ENCODE peak calls at places on chromosomes 7 and 10, in six cellular contexts. Z, N, P, G, T and B are unnamed samples.

GRCh38 chr10:55370021-55370420 is 569.0 kb upstream of the PCDH15 start:
- DNase-seq in Z (no peak), N (peak; percentile 36), P (no peak), G (no peak), T (no peak), B (no peak)

GRCh38 chr10:122053314-122053713 is 64.4 kb downstream of the TACC2 start:
- DNase-seq in Z (peak; percentile 26), N (no peak), P (no peak), G (no peak), T (no peak), B (no peak)

GRCh38 chr10:3080608-3081007 is 13.3 kb downstream of the PFKP start:
- DNase-seq in Z (no peak), N (no peak), P (no peak), G (no peak), T (no peak), B (no peak)

GRCh38 chr10:132121511-132121830 is 55.7 kb downstream of the JAKMIP3 start:
- DNase-seq in Z (no peak), N (no peak), P (no peak), G (peak; percentile 65), T (no peak), B (no peak)

GRCh38 chr10:47348138-47348651 is at the start of gene RBP3:
- DNase-seq in Z (no peak), N (no peak), P (no peak), G (peak; percentile 45), T (no peak), B (no peak)

GRCh38 chr7:45033261-45033930 is 33.4 kb downstream of the CCM2 start:
- DNase-seq in Z (no peak), N (peak; percentile 67), P (no peak), G (no peak), T (peak; percentile 59), B (no peak)

GRCh38 chr7:132124575-132124974 is 451.7 kb downstream of the PLXNA4 start:
- DNase-seq in Z (no peak), N (no peak), P (no peak), G (no peak), T (no peak), B (no peak)

GRCh38 chr10:113788604-113789083 is 37.2 kb downstream of the PLEKHS1 start:
- DNase-seq in Z (no peak), N (peak; percentile 99), P (no peak), G (no peak), T (no peak), B (peak; percentile 69)

GRCh38 chr10:116382290-116382689 is 45.4 kb upstream of the PNLIPRP3 start:
- DNase-seq in Z (no peak), N (no peak), P (no peak), G (no peak), T (peak; percentile 4), B (no peak)

GRCh38 chr7:112792431-112792830 is 2.2 kb upstream of the TMEM168 start:
- DNase-seq in Z (no peak), N (no peak), P (no peak), G (no peak), T (no peak), B (no peak)

GRCh38 chr7:102079140-102080002 is 207.3 kb upstream of the SH2B2 start:
- DNase-seq in Z (peak; percentile 28), N (no peak), P (no peak), G (no peak), T (no peak), B (no peak)

GRCh38 chr7:123494193-123494796 is 40.1 kb downstream of the IQUB start:
- DNase-seq in Z (no peak), N (peak; percentile 40), P (peak; percentile 13), G (no peak), T (peak; percentile 18), B (no peak)

GRCh38 chr10:124827474-124827873 is 25.9 kb downstream of the ABRAXAS2 start:
- DNase-seq in Z (no peak), N (peak; percentile 44), P (no peak), G (no peak), T (peak; percentile 37), B (no peak)

GRCh38 chr10:49650724-49651034 is 28.8 kb upstream of the C10orf53 start:
- DNase-seq in Z (no peak), N (no peak), P (no peak), G (peak; percentile 46), T (no peak), B (peak; percentile 31)

GRCh38 chr10:3295501-3296005 is 123.0 kb upstream of the PITRM1 start:
- DNase-seq in Z (no peak), N (no peak), P (no peak), G (no peak), T (no peak), B (no peak)

GRCh38 chr10:25522946-25523608 is 348.3 kb downstream of the GPR158 start:
- DNase-seq in Z (no peak), N (no peak), P (no peak), G (no peak), T (no peak), B (peak; percentile 6)

GRCh38 chr7:30179016-30179436 is 44.2 kb downstream of the MTURN start:
- DNase-seq in Z (no peak), N (no peak), P (no peak), G (no peak), T (no peak), B (no peak)

GRCh38 chr10:107037192-107038122 is 127.0 kb downstream of the SORCS1 start:
- DNase-seq in Z (no peak), N (no peak), P (no peak), G (no peak), T (no peak), B (no peak)

GRCh38 chr10:110530131-110530831 is 32.6 kb downstream of the DUSP5 start:
- DNase-seq in Z (peak; percentile 87), N (peak; percentile 73), P (no peak), G (peak; percentile 86), T (no peak), B (peak; percentile 59)

GRCh38 chr10:106618611-106619010 is 545.9 kb downstream of the SORCS1 start:
- DNase-seq in Z (no peak), N (no peak), P (no peak), G (no peak), T (no peak), B (no peak)

DNA sequence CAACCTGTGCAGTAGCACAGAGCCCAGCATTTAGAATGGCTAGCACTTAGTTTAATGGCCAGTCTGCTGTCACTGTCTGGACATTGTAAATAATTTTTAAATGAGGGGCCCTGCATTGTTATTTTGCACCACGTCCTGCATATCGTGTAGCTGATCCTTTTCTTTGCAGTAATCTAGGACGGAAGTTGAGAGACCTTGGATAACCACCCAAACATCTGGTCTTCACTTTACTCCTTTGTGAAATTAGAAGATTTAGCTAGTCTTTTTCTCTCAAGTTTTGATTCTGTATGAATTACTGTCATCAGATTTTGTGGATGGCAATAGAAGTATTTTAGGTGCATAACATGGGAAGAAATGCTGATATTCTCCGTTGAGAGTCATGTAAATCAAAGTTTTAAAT is 1.9 kb downstream of the MIOS start:
- DNase-seq in Z (no peak), N (no peak), P (no peak), G (no peak), T (no peak), B (no peak)
- H3K4me3 ChIP-seq in Z (peak overlapping the region; percentile 74), N (peak overlapping the region; percentile 73), P (no peak overlapping the region), G (no peak overlapping the region), T (no peak overlapping the region), B (no peak overlapping the region)

DNA sequence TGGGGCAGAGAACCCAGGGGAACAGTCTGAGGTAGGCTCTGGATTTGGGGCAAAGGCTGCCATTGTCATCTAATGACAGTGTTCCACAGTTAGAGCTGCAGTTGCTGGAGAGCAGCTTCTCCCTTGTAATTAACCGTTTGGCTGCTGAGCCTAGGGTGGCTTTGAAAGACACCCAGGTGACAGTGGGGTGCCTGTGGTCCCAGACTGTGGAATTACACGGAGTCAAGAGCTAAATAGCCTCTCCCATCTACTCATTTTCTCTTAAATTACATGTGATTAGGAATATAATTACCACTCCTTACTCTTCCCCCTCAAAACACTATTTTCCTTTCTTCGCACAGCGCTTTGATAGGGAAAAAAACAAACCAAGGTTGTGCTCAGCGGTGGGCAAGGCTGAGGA is 44.0 kb downstream of the BAMBI start:
- DNase-seq in Z (no peak), N (no peak), P (no peak), G (no peak), T (no peak), B (no peak)
- H3K4me3 ChIP-seq in Z (no peak overlapping the region), N (no peak overlapping the region), P (no peak overlapping the region), G (no peak overlapping the region), T (no peak overlapping the region), B (no peak overlapping the region)

GRCh38 chr7:105277341-105277740 is 111.4 kb downstream of the SRPK2 start:
- DNase-seq in Z (no peak), N (peak; percentile 92), P (no peak), G (no peak), T (no peak), B (no peak)

GRCh38 chr7:105278973-105279687 is 109.6 kb downstream of the SRPK2 start:
- DNase-seq in Z (no peak), N (no peak), P (no peak), G (no peak), T (no peak), B (no peak)

GRCh38 chr7:105281966-105282365 is 106.8 kb downstream of the SRPK2 start:
- DNase-seq in Z (no peak), N (no peak), P (no peak), G (no peak), T (no peak), B (no peak)

GRCh38 chr7:105278565-105278964 is 110.2 kb downstream of the SRPK2 start:
- DNase-seq in Z (no peak), N (no peak), P (no peak), G (no peak), T (no peak), B (no peak)

DNA sequence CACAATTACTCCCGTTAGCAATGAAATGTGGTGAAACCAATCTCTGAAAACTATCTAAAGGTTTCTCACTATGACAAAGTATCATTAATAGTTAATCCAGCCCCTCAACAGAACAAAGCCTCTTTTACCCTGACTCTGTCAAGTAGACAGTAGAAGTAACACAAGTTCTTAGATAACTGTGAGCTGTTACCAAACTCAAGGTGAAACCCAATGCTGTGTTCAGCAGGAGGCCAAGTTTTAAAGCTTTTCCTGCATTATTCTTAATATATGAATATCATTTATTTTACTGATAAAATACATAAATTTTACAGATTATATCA is 109.1 kb downstream of the SRPK2 start:
- DNase-seq in Z (no peak), N (no peak), P (no peak), G (no peak), T (no peak), B (no peak)
- H3K4me3 ChIP-seq in Z (no peak overlapping the region), N (no peak overlapping the region), P (no peak overlapping the region), G (no peak overlapping the region), T (no peak overlapping the region), B (no peak overlapping the region)

DNA sequence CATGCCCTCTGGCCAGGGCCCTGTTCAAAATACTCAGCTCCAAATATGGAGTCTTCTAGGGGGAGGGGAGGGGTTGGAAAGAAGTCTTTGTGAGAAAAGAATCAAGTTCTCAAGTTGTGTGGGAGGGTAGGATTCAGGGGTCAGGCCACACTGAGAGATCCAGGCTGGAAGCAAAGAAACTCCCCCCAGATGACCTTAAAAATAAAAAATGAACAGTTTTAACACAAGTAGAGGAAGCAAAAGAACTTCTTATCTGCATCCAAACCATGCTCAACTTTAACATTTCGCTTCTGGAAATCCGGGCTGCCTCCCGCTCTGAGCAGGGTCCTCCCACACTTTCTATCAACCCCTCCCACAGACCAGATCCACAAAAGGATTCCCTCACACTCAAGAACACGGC is 44.1 kb downstream of the CYTH3 start:
- DNase-seq in Z (no peak), N (peak; percentile 54), P (no peak), G (no peak), T (no peak), B (no peak)
- H3K4me3 ChIP-seq in Z (no peak overlapping the region), N (peak overlapping the region; percentile 8), P (no peak overlapping the region), G (no peak overlapping the region), T (no peak overlapping the region), B (no peak overlapping the region)